ENCODE peak calls at places on chromosomes 7 and 10, in six cellular contexts. Y is OCI-LY7, M is heart left ventricle, T is hepatocyte, D is esophagus muscularis mucosa, P is neural progenitor cell. K is an unnamed sample.
A peak's percentile ranks its signal among the peaks of the same experiment; 100 is the strongest.

GRCh38 chr10:51937736-51938135 is 238.3 kb upstream of the CSTF2T start:
- DNase-seq in Y (no peak), M (no peak), P (no peak), T (no peak), D (no peak), K (no peak)

GRCh38 chr7:39540320-39540719 is 25.9 kb upstream of the YAE1 start:
- DNase-seq in D (peak; percentile 62), T (peak; percentile 48), M (no peak), Y (no peak), P (no peak), K (no peak)

GRCh38 chr7:95545007-95545615 is 51.2 kb downstream of the PDK4 start:
- DNase-seq in D (no peak), Y (no peak), M (peak; percentile 37), T (peak; percentile 82), P (peak; percentile 42), K (no peak)

GRCh38 chr7:76091506-76091905 is 43.6 kb downstream of the MDH2 start:
- DNase-seq in P (no peak), Y (no peak), D (no peak), M (no peak), T (no peak), K (no peak)

GRCh38 chr7:104317944-104318629 is 10.3 kb upstream of the LHFPL3 start:
- DNase-seq in T (no peak), D (no peak), Y (no peak), P (no peak), M (no peak), K (no peak)

GRCh38 chr10:92993671-92994304 is 66.8 kb upstream of the CYP26C1 start:
- DNase-seq in T (no peak), D (no peak), Y (no peak), P (peak; percentile 10), M (no peak), K (no peak)

GRCh38 chr7:87330942-87331341 is 14.5 kb upstream of the CROT start:
- DNase-seq in M (no peak), T (no peak), D (no peak), Y (peak; percentile 13), P (peak; percentile 16), K (no peak)

GRCh38 chr7:157646551-157646950 is 309.7 kb downstream of the DNAJB6 start:
- DNase-seq in T (no peak), M (no peak), D (no peak), Y (no peak), P (no peak), K (no peak)

GRCh38 chr10:75956624-75957023 is 525.2 kb downstream of the LRMDA start:
- DNase-seq in Y (peak; percentile 8), M (no peak), P (no peak), D (no peak), T (no peak), K (no peak)

GRCh38 chr10:124918906-124919305 is 23.0 kb upstream of the ZRANB1 start:
- DNase-seq in D (no peak), P (no peak), T (no peak), Y (no peak), M (no peak), K (no peak)

GRCh38 chr10:28495084-28495483 is 37.8 kb upstream of the WAC start:
- DNase-seq in Y (no peak), D (no peak), M (no peak), T (no peak), P (no peak), K (no peak)

GRCh38 chr10:126558881-126559280 is 111.6 kb downstream of the C10orf90 start:
- DNase-seq in P (no peak), D (no peak), T (no peak), M (no peak), Y (no peak), K (no peak)

GRCh38 chr7:157014635-157015555 is 4.4 kb upstream of the MNX1 start:
- DNase-seq in T (no peak), P (no peak), M (no peak), D (no peak), Y (no peak), K (no peak)

GRCh38 chr10:96585726-96586418 is 940 bp downstream of the TM9SF3 start:
- DNase-seq in T (peak; percentile 61), D (no peak), P (peak; percentile 10), M (no peak), Y (peak; percentile 50), K (no peak)

GRCh38 chr7:43880596-43880995 is 11.3 kb upstream of the MRPS24 start:
- DNase-seq in P (no peak), Y (no peak), D (no peak), M (no peak), T (no peak), K (no peak)

GRCh38 chr7:26553582-26553981 is 261.9 kb downstream of the SNX10 start:
- DNase-seq in M (no peak), Y (no peak), T (no peak), P (no peak), D (no peak), K (no peak)

GRCh38 chr7:63900394-63901203 is 98.0 kb upstream of the ZNF722 start:
- DNase-seq in P (no peak), M (peak; percentile 85), D (peak; percentile 97), Y (no peak), T (no peak), K (no peak)

GRCh38 chr10:84205049-84205852 is 10.9 kb downstream of the CDHR1 start:
- DNase-seq in Y (peak; percentile 67), D (no peak), M (peak; percentile 38), T (peak; percentile 72), P (peak; percentile 74), K (peak; percentile 24)

GRCh38 chr10:5091196-5091595 is 3.0 kb upstream of the AKR1C3 start:
- DNase-seq in T (no peak), D (no peak), Y (no peak), P (no peak), M (no peak), K (no peak)

GRCh38 chr10:5090551-5090950 is 3.7 kb upstream of the AKR1C3 start:
- DNase-seq in P (no peak), Y (no peak), T (no peak), D (no peak), M (no peak), K (no peak)

GRCh38 chr10:5092375-5092774 is 1.8 kb upstream of the AKR1C3 start:
- DNase-seq in Y (no peak), P (no peak), M (no peak), T (no peak), D (no peak), K (no peak)

GRCh38 chr10:5088703-5089261 is 5.4 kb upstream of the AKR1C3 start:
- DNase-seq in T (no peak), P (no peak), Y (no peak), M (no peak), D (no peak), K (no peak)

DNA sequence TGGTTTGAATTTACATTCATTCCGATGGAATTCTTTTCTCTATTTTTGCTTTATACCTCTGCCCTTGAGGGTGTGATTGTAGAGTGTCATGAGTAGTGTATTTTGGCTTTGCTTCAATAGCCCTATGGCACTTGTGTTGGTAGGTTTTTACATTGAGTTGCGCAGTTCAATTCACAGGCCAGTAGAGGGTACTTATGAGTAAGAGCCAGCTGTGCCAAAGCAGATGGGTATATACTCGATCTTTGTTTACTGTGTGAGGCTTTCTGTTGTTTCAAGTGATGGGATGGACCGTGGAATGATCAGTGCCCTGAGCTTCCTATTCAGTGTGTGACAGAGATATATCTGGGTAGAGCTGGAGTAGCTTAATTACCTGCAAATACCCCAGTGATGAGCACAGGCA is 4.3 kb upstream of the AKR1C3 start:
- DNase-seq in M (no peak), T (no peak), Y (peak; percentile 11), P (peak; percentile 57), D (no peak), K (no peak)
- TF ChIP-seq CTCF in M (peak; percentile 8), T (no peak), Y (peak; percentile 63), P (peak; percentile 65), D (no peak), K (peak; percentile 56)

GRCh38 chr10:120460776-120461175 is 3.7 kb downstream of the PLPP4 start:
- DNase-seq in T (peak; percentile 37), P (no peak), M (no peak), Y (no peak), D (peak; percentile 24), K (no peak)

GRCh38 chr10:120460191-120460590 is 3.2 kb downstream of the PLPP4 start:
- DNase-seq in D (peak; percentile 19), Y (no peak), M (no peak), T (no peak), P (no peak), K (no peak)

GRCh38 chr10:120457431-120458172 is 575 bp downstream of the PLPP4 start:
- DNase-seq in T (no peak), M (no peak), Y (no peak), P (peak; percentile 32), D (peak; percentile 62), K (no peak)

GRCh38 chr10:120458432-120458831 is 1.4 kb downstream of the PLPP4 start:
- DNase-seq in D (peak; percentile 74), T (no peak), Y (no peak), M (no peak), P (no peak), K (no peak)

GRCh38 chr10:120459185-120459584 is 2.2 kb downstream of the PLPP4 start:
- DNase-seq in M (no peak), D (no peak), Y (no peak), P (no peak), T (no peak), K (no peak)
- H3K4me3 ChIP-seq in M (no peak overlapping the region), D (no peak overlapping the region), Y (no peak overlapping the region), P (no peak overlapping the region), T (no peak overlapping the region), K (no peak overlapping the region)

GRCh38 chr7:133423618-133424017 is 170.7 kb downstream of the EXOC4 start:
- DNase-seq in M (no peak), Y (no peak), P (no peak), T (no peak), D (no peak), K (no peak)

DNA sequence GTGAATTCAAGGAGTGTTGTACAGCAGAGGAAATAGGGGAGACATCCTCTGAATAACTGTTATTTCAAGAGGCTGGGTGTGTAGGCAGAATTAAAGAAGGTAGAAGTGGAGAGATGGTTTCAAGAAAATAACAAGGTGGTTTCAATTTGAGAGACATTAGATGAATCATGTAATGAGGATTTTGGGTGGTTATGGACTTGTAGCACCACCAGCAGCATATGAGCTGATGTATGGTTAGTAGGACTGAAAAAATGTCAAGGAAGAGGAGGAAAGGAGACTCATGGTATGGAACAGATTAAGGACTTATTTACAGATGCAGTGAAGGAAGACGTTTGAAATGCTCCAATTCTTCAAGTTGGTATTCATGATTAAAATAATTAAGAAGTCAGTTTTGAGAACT is 166.2 kb downstream of the EXOC4 start:
- DNase-seq in Y (no peak), D (no peak), P (no peak), T (no peak), M (no peak), K (no peak)
- TF ChIP-seq CTCF in Y (no peak), D (no peak), P (no peak), T (no peak), M (no peak), K (no peak)

GRCh38 chr10:26621243-26621888 is 76.1 kb upstream of the PDSS1 start:
- DNase-seq in M (no peak), P (no peak), Y (no peak), D (no peak), T (no peak), K (no peak)
- H3K4me3 ChIP-seq in M (no peak overlapping the region), P (no peak overlapping the region), Y (no peak overlapping the region), D (no peak overlapping the region), T (no peak overlapping the region), K (no peak overlapping the region)

GRCh38 chr10:106401161-106401560 is 763.3 kb downstream of the SORCS1 start:
- DNase-seq in M (no peak), D (no peak), Y (no peak), T (no peak), P (no peak), K (no peak)
- TF ChIP-seq CTCF in M (no peak), D (no peak), Y (peak; percentile 48), T (peak; percentile 28), P (peak; percentile 47), K (no peak)

GRCh38 chr7:47635091-47636090 is 53.5 kb upstream of the TNS3 start:
- DNase-seq in Y (no peak), T (peak; percentile 61), P (peak; percentile 62), M (no peak), D (no peak), K (no peak)
- H3K4me3 ChIP-seq in Y (no peak overlapping the region), T (no peak overlapping the region), P (no peak overlapping the region), M (no peak overlapping the region), D (no peak overlapping the region), K (no peak overlapping the region)